ENCODE peak calls at places on chromosome 9, in four cellular contexts. One of them, this sample, is unnamed.
A peak's percentile ranks its signal among the peaks of the same experiment; 100 is the strongest.

GRCh38 chr9:76143834-76144233 is 250.4 kb downstream of the RFK start:
- DNase-seq in heart left ventricle: no peak
- DNase-seq in fibroblast of lung: no peak
- DNase-seq in CD4-positive, CD25-positive, alpha-beta regulatory T cell: no peak
- DNase-seq in this sample: no peak

GRCh38 chr9:124754289-124754688 is 16.8 kb downstream of the NR6A1 start:
- DNase-seq in heart left ventricle: no peak
- DNase-seq in fibroblast of lung: peak; percentile 50
- DNase-seq in CD4-positive, CD25-positive, alpha-beta regulatory T cell: no peak
- DNase-seq in this sample: no peak

GRCh38 chr9:61673247-61673646 is 483.4 kb downstream of the SPATA31A7 start:
- DNase-seq in heart left ventricle: no peak
- DNase-seq in fibroblast of lung: no peak
- DNase-seq in CD4-positive, CD25-positive, alpha-beta regulatory T cell: no peak
- DNase-seq in this sample: peak; percentile 35

GRCh38 chr9:70856411-70856810 is 265.0 kb downstream of the TRPM3 start:
- DNase-seq in heart left ventricle: no peak
- DNase-seq in fibroblast of lung: no peak
- DNase-seq in CD4-positive, CD25-positive, alpha-beta regulatory T cell: no peak
- DNase-seq in this sample: no peak

GRCh38 chr9:79973627-79974026 is 401.9 kb downstream of the TLE4 start:
- DNase-seq in heart left ventricle: no peak
- DNase-seq in fibroblast of lung: no peak
- DNase-seq in CD4-positive, CD25-positive, alpha-beta regulatory T cell: no peak
- DNase-seq in this sample: no peak

GRCh38 chr9:34479316-34479865 is 20.8 kb downstream of the DNAI1 start:
- DNase-seq in heart left ventricle: no peak
- DNase-seq in fibroblast of lung: no peak
- DNase-seq in CD4-positive, CD25-positive, alpha-beta regulatory T cell: no peak
- DNase-seq in this sample: no peak

GRCh38 chr9:21465859-21466518 is 16.1 kb downstream of the IFNE start:
- DNase-seq in heart left ventricle: no peak
- DNase-seq in fibroblast of lung: peak; percentile 75
- DNase-seq in CD4-positive, CD25-positive, alpha-beta regulatory T cell: peak; percentile 20
- DNase-seq in this sample: no peak

GRCh38 chr9:20788526-20789421 is 104.7 kb downstream of the FOCAD start:
- DNase-seq in heart left ventricle: no peak
- DNase-seq in fibroblast of lung: no peak
- DNase-seq in CD4-positive, CD25-positive, alpha-beta regulatory T cell: no peak
- DNase-seq in this sample: no peak

GRCh38 chr9:75505654-75506053 is 384.8 kb upstream of the PCSK5 start:
- DNase-seq in heart left ventricle: no peak
- DNase-seq in fibroblast of lung: no peak
- DNase-seq in CD4-positive, CD25-positive, alpha-beta regulatory T cell: no peak
- DNase-seq in this sample: no peak

GRCh38 chr9:122767821-122768220 is 20.9 kb upstream of the OR5C1 start:
- DNase-seq in heart left ventricle: no peak
- DNase-seq in fibroblast of lung: no peak
- DNase-seq in CD4-positive, CD25-positive, alpha-beta regulatory T cell: no peak
- DNase-seq in this sample: no peak

GRCh38 chr9:37521111-37521510 is 35.4 kb downstream of the POLR1E start:
- DNase-seq in heart left ventricle: no peak
- DNase-seq in fibroblast of lung: no peak
- DNase-seq in CD4-positive, CD25-positive, alpha-beta regulatory T cell: no peak
- DNase-seq in this sample: no peak

GRCh38 chr9:13354733-13355132 is 75.2 kb upstream of the MPDZ start:
- DNase-seq in heart left ventricle: no peak
- DNase-seq in fibroblast of lung: peak; percentile 8
- DNase-seq in CD4-positive, CD25-positive, alpha-beta regulatory T cell: no peak
- DNase-seq in this sample: no peak

GRCh38 chr9:21096172-21096900 is 18.6 kb upstream of the IFNB1 start:
- DNase-seq in heart left ventricle: no peak
- DNase-seq in fibroblast of lung: peak; percentile 86
- DNase-seq in CD4-positive, CD25-positive, alpha-beta regulatory T cell: peak; percentile 58
- DNase-seq in this sample: no peak

GRCh38 chr9:93955356-93956182 is 414 bp upstream of the BARX1 start:
- DNase-seq in heart left ventricle: no peak
- DNase-seq in fibroblast of lung: no peak
- DNase-seq in CD4-positive, CD25-positive, alpha-beta regulatory T cell: no peak
- DNase-seq in this sample: no peak

GRCh38 chr9:119009253-119009652 is 360.0 kb downstream of the BRINP1 start:
- DNase-seq in heart left ventricle: no peak
- DNase-seq in fibroblast of lung: no peak
- DNase-seq in CD4-positive, CD25-positive, alpha-beta regulatory T cell: no peak
- DNase-seq in this sample: no peak

GRCh38 chr9:81789751-81790150 is 100.4 kb upstream of the TLE1 start:
- DNase-seq in heart left ventricle: no peak
- DNase-seq in fibroblast of lung: no peak
- DNase-seq in CD4-positive, CD25-positive, alpha-beta regulatory T cell: no peak
- DNase-seq in this sample: no peak

GRCh38 chr9:108095496-108095895 is 605.9 kb upstream of the KLF4 start:
- DNase-seq in heart left ventricle: no peak
- DNase-seq in fibroblast of lung: no peak
- DNase-seq in CD4-positive, CD25-positive, alpha-beta regulatory T cell: no peak
- DNase-seq in this sample: no peak

GRCh38 chr9:10613413-10613812 is 611 bp upstream of the PTPRD start:
- DNase-seq in heart left ventricle: no peak
- DNase-seq in fibroblast of lung: no peak
- DNase-seq in CD4-positive, CD25-positive, alpha-beta regulatory T cell: no peak
- DNase-seq in this sample: no peak

GRCh38 chr9:91211414-91211813 is 150.3 kb downstream of the AUH start:
- DNase-seq in heart left ventricle: no peak
- DNase-seq in fibroblast of lung: no peak
- DNase-seq in CD4-positive, CD25-positive, alpha-beta regulatory T cell: no peak
- DNase-seq in this sample: no peak

GRCh38 chr9:124202447-124202971 is 55.2 kb upstream of the NEK6 start:
- DNase-seq in heart left ventricle: peak; percentile 56
- DNase-seq in fibroblast of lung: no peak
- DNase-seq in CD4-positive, CD25-positive, alpha-beta regulatory T cell: peak; percentile 34
- DNase-seq in this sample: no peak

GRCh38 chr9:129422843-129423700 is 197.8 kb downstream of the C9orf50 start:
- DNase-seq in heart left ventricle: no peak
- DNase-seq in fibroblast of lung: peak; percentile 21
- DNase-seq in CD4-positive, CD25-positive, alpha-beta regulatory T cell: no peak
- DNase-seq in this sample: no peak

GRCh38 chr9:124188331-124189110 is 69.2 kb upstream of the NEK6 start:
- DNase-seq in heart left ventricle: no peak
- DNase-seq in fibroblast of lung: no peak
- DNase-seq in CD4-positive, CD25-positive, alpha-beta regulatory T cell: no peak
- DNase-seq in this sample: no peak

GRCh38 chr9:107707419-107707837 is 217.9 kb upstream of the KLF4 start:
- DNase-seq in heart left ventricle: no peak
- DNase-seq in fibroblast of lung: peak; percentile 98
- DNase-seq in CD4-positive, CD25-positive, alpha-beta regulatory T cell: no peak
- DNase-seq in this sample: no peak

GRCh38 chr9:79387091-79387490 is 184.7 kb upstream of the TLE4 start:
- DNase-seq in heart left ventricle: no peak
- DNase-seq in fibroblast of lung: no peak
- DNase-seq in CD4-positive, CD25-positive, alpha-beta regulatory T cell: no peak
- DNase-seq in this sample: no peak

GRCh38 chr9:96006296-96006890 is 130.9 kb downstream of the ERCC6L2 start:
- DNase-seq in heart left ventricle: no peak
- DNase-seq in fibroblast of lung: no peak
- DNase-seq in CD4-positive, CD25-positive, alpha-beta regulatory T cell: no peak
- DNase-seq in this sample: no peak

GRCh38 chr9:81074261-81074660 is 615.1 kb downstream of the TLE1 start:
- DNase-seq in heart left ventricle: no peak
- DNase-seq in fibroblast of lung: no peak
- DNase-seq in CD4-positive, CD25-positive, alpha-beta regulatory T cell: no peak
- DNase-seq in this sample: no peak

GRCh38 chr9:112884086-112884485 is 6.6 kb downstream of the SLC46A2 start:
- DNase-seq in heart left ventricle: no peak
- DNase-seq in fibroblast of lung: no peak
- DNase-seq in CD4-positive, CD25-positive, alpha-beta regulatory T cell: no peak
- DNase-seq in this sample: no peak

GRCh38 chr9:112886351-112886750 is 4.3 kb downstream of the SLC46A2 start:
- DNase-seq in heart left ventricle: no peak
- DNase-seq in fibroblast of lung: no peak
- DNase-seq in CD4-positive, CD25-positive, alpha-beta regulatory T cell: no peak
- DNase-seq in this sample: no peak

GRCh38 chr9:112884721-112885120 is 6.0 kb downstream of the SLC46A2 start:
- DNase-seq in heart left ventricle: no peak
- DNase-seq in fibroblast of lung: no peak
- DNase-seq in CD4-positive, CD25-positive, alpha-beta regulatory T cell: no peak
- DNase-seq in this sample: no peak

GRCh38 chr9:112887377-112887776 is 3.3 kb downstream of the SLC46A2 start:
- DNase-seq in heart left ventricle: no peak
- DNase-seq in fibroblast of lung: no peak
- DNase-seq in CD4-positive, CD25-positive, alpha-beta regulatory T cell: no peak
- DNase-seq in this sample: no peak

DNA sequence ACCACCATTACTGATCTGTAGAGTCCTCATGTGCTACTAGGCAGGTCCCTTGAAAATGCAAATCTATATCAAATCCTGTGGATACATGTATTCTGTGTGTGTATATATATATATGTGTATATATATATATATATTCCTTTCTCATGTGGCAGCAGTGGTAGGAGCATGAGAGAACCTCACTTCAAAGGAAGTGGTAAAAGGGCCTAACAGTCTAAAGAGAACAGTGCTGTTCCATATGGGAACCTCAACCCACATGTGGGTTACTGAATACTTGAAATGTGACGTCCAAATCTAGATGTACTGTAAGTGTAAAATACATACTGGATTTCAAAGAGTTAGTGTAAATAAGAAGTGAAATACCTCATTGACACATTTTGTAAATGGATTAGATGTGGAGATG is 5.4 kb downstream of the SLC46A2 start:
- DNase-seq in heart left ventricle: no peak
- DNase-seq in fibroblast of lung: no peak
- DNase-seq in CD4-positive, CD25-positive, alpha-beta regulatory T cell: no peak
- DNase-seq in this sample: no peak
- H3K4me1 ChIP-seq in heart left ventricle: no peaks in the 10 kb centered on the region
- H3K4me1 ChIP-seq in fibroblast of lung: no peaks in the 10 kb centered on the region
- H3K4me1 ChIP-seq in CD4-positive, CD25-positive, alpha-beta regulatory T cell: no peaks in the 10 kb centered on the region
- H3K4me1 ChIP-seq in this sample: peaks cover 4% of the 10 kb centered on the region

GRCh38 chr9:113560621-113560915 is 97.0 kb downstream of the RGS3 start:
- DNase-seq in heart left ventricle: no peak
- DNase-seq in fibroblast of lung: no peak
- DNase-seq in CD4-positive, CD25-positive, alpha-beta regulatory T cell: no peak
- DNase-seq in this sample: no peak

GRCh38 chr9:113563856-113564514 is 100.5 kb downstream of the RGS3 start:
- DNase-seq in heart left ventricle: no peak
- DNase-seq in fibroblast of lung: no peak
- DNase-seq in CD4-positive, CD25-positive, alpha-beta regulatory T cell: no peak
- DNase-seq in this sample: peak; percentile 48

GRCh38 chr9:113559834-113560620 is 96.5 kb downstream of the RGS3 start:
- DNase-seq in heart left ventricle: no peak
- DNase-seq in fibroblast of lung: no peak
- DNase-seq in CD4-positive, CD25-positive, alpha-beta regulatory T cell: no peak
- DNase-seq in this sample: peak; percentile 50

GRCh38 chr9:113564804-113565237 is 101.3 kb downstream of the RGS3 start:
- DNase-seq in heart left ventricle: peak; percentile 85
- DNase-seq in fibroblast of lung: peak; percentile 67
- DNase-seq in CD4-positive, CD25-positive, alpha-beta regulatory T cell: no peak
- DNase-seq in this sample: peak; percentile 87

DNA sequence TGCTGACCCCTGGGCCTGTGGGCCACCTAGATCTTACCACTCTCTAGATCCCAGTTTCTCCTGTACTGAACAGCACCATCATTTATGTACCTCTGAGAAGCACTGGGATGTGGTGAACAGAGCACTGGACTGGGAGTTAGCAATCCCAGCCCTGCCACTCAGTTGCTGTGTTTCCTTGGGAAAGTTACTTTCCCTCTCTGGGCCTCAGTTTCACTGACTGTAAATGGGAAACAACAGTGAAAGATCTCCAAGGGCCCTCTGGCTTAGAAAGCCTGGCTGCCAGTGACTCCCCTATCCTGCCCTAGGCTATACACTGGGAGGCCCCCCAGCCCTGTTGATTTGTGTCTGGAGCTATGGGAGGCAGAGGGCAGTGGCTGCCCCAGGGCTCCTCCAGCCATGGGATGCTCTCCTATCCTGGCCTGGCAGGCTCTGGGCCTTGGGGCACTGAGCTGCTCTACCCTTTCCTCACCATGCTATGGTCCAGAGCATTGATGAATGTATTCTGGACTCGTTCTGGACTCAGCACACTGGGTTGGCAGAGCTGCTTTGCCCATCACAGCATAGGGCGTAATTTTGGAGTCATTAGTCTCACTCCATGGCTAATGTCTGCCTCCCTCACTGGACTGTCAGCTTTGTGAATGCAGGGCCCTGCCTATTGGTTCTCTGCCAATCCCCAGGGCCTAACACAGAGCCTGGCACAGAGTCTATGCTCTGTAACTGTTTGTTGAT is 99.3 kb downstream of the RGS3 start:
- DNase-seq in heart left ventricle: no peak
- DNase-seq in fibroblast of lung: no peak
- DNase-seq in CD4-positive, CD25-positive, alpha-beta regulatory T cell: no peak
- DNase-seq in this sample: peak; percentile 52
- H3K4me1 ChIP-seq in heart left ventricle: peaks cover 55% of the 10 kb centered on the region
- H3K4me1 ChIP-seq in fibroblast of lung: peaks cover 29% of the 10 kb centered on the region
- H3K4me1 ChIP-seq in CD4-positive, CD25-positive, alpha-beta regulatory T cell: peaks cover 8% of the 10 kb centered on the region
- H3K4me1 ChIP-seq in this sample: peaks cover 61% of the 10 kb centered on the region

GRCh38 chr9:133375724-133376654 is at the start of the genes STKLD1 and SURF4:
- DNase-seq in heart left ventricle: peak; percentile 95
- DNase-seq in fibroblast of lung: peak; percentile 96
- DNase-seq in CD4-positive, CD25-positive, alpha-beta regulatory T cell: peak; percentile 92
- DNase-seq in this sample: peak; percentile 97
- H3K4me1 ChIP-seq in heart left ventricle: peaks cover 34% of the 10 kb centered on the region
- H3K4me1 ChIP-seq in fibroblast of lung: peaks cover 6% of the 10 kb centered on the region
- H3K4me1 ChIP-seq in CD4-positive, CD25-positive, alpha-beta regulatory T cell: peaks cover 54% of the 10 kb centered on the region
- H3K4me1 ChIP-seq in this sample: peaks cover 54% of the 10 kb centered on the region

GRCh38 chr9:5013379-5013778 is 28.3 kb downstream of the JAK2 start:
- DNase-seq in heart left ventricle: no peak
- DNase-seq in fibroblast of lung: peak; percentile 32
- DNase-seq in CD4-positive, CD25-positive, alpha-beta regulatory T cell: no peak
- DNase-seq in this sample: no peak
- H3K4me1 ChIP-seq in heart left ventricle: no peaks in the 10 kb centered on the region
- H3K4me1 ChIP-seq in fibroblast of lung: no peaks in the 10 kb centered on the region
- H3K4me1 ChIP-seq in CD4-positive, CD25-positive, alpha-beta regulatory T cell: no peaks in the 10 kb centered on the region
- H3K4me1 ChIP-seq in this sample: peaks cover 53% of the 10 kb centered on the region